ENCODE peak calls at places on chromosomes 2 and 18, in nine cellular contexts. E is type B pancreatic cell, N is colonic mucosa, R is GM13976, X is left ventricle myocardium inferior, C is fibroblast of the aortic adventitia, P is dorsolateral prefrontal cortex, W is heart right ventricle, H is lung. F is an unnamed sample.

GRCh38 chr18:60984496-60984895 is 348.7 kb upstream of the CDH20 start:
- DNase-seq in H (no peak), R (no peak), X (no peak), C (peak), P (no peak), W (no peak), E (no peak), N (no peak), F (no peak)

GRCh38 chr2:160411167-160411566 is 82.4 kb downstream of the RBMS1 start:
- DNase-seq in N (no peak), W (no peak), X (no peak), R (no peak), H (no peak), P (no peak), E (no peak), C (peak), F (peak)

GRCh38 chr2:96895709-96896651 is 26.1 kb upstream of the SEMA4C start:
- DNase-seq in P (no peak), W (no peak), R (no peak), N (peak), X (no peak), H (no peak), E (no peak), C (no peak), F (no peak)

GRCh38 chr2:218406949-218407703 is 7.5 kb downstream of the CTDSP1 start:
- DNase-seq in N (peak), H (peak), R (no peak), P (peak), C (peak), X (peak), E (no peak), W (peak), F (peak)

GRCh38 chr18:22465859-22466602 is 48.3 kb upstream of the CTAGE1 start:
- DNase-seq in X (peak), W (no peak), E (no peak), P (no peak), R (no peak), C (peak), N (no peak), H (peak), F (peak)

GRCh38 chr2:18603867-18604572 is 14.7 kb upstream of the NT5C1B start:
- DNase-seq in X (no peak), E (no peak), N (no peak), C (peak), R (no peak), H (no peak), P (no peak), W (no peak), F (no peak)

GRCh38 chr2:60796573-60797509 is 40.8 kb downstream of the PAPOLG start:
- DNase-seq in C (no peak), H (no peak), N (no peak), W (no peak), P (no peak), R (no peak), E (no peak), X (no peak), F (no peak)

GRCh38 chr2:224284134-224284946 is 117.6 kb downstream of the FAM124B start:
- DNase-seq in R (peak), W (no peak), X (no peak), C (peak), P (no peak), H (no peak), E (no peak), N (peak), F (peak)

GRCh38 chr18:49849331-49850217 is 36.2 kb upstream of the ACAA2 start:
- DNase-seq in R (no peak), P (no peak), E (no peak), X (peak), N (peak), C (peak), H (peak), W (no peak), F (peak)

GRCh38 chr2:217636578-217637267 is 366.1 kb downstream of the TNS1 start:
- DNase-seq in W (no peak), X (no peak), C (no peak), E (no peak), N (no peak), H (no peak), R (no peak), P (no peak), F (no peak)

GRCh38 chr2:215796160-215796559 is 217.2 kb downstream of the MREG start:
- DNase-seq in C (peak), N (peak), E (no peak), X (no peak), P (no peak), H (no peak), R (no peak), W (no peak), F (peak)
- TF ChIP-seq CTCF in C (no peak), N (no peak), E (no peak), X (no peak), P (no peak), H (no peak), R (no peak), W (no peak), F (no peak)

GRCh38 chr2:98649135-98649991 is 41.0 kb downstream of the UNC50 start:
- DNase-seq in P (peak), R (peak), H (peak), C (peak), X (peak), W (peak), N (peak), E (peak), F (peak)
- TF ChIP-seq CTCF in P (peak), R (peak), H (peak), C (peak), X (peak), W (peak), N (peak), E (peak), F (peak)

GRCh38 chr2:156334496-156335478 is 2.3 kb upstream of the NR4A2 start:
- DNase-seq in E (no peak), P (peak), N (peak), X (peak), W (peak), R (peak), C (peak), H (peak), F (peak)
- TF ChIP-seq CTCF in E (no peak), P (peak), N (no peak), X (peak), W (peak), R (no peak), C (peak), H (no peak), F (peak)

DNA sequence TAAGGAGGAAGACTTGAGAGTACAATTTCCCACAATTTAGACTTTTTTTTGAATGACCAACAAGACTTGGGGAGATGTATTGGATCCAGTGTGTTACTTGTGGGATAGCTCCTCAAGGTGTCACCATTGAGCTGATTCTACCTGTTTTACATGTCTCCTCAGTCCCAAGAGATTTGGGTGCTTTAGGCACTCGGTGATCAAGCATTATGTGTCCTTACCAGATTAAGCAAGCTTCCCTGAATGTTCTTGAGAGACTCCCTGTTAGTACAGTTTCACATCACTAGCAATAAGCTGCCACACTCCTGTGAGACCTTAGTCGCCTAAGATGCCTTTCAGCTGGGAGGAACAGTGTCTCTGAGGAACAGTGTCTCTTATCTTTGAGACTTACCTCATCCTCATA is 384.3 kb upstream of the SYT4 start:
- DNase-seq in N (no peak), P (no peak), W (no peak), X (no peak), R (no peak), C (peak), H (no peak), E (no peak), F (peak)
- TF ChIP-seq CTCF in N (peak), P (no peak), W (peak), X (peak), R (peak), C (peak), H (no peak), E (peak), F (peak)

GRCh38 chr2:40556739-40557138 is 104.8 kb upstream of the SLC8A1 start:
- DNase-seq in N (no peak), H (no peak), C (no peak), X (no peak), W (no peak), E (no peak), P (no peak), R (no peak), F (no peak)
- TF ChIP-seq CTCF in N (no peak), H (no peak), C (no peak), X (no peak), W (no peak), E (no peak), P (no peak), R (no peak), F (no peak)

GRCh38 chr2:235286624-235287368 is 207.0 kb upstream of the AGAP1 start:
- DNase-seq in N (no peak), X (no peak), W (no peak), H (no peak), P (no peak), R (no peak), C (peak), E (no peak), F (no peak)
- TF ChIP-seq CTCF in N (no peak), X (no peak), W (no peak), H (no peak), P (no peak), R (no peak), C (no peak), E (no peak), F (no peak)

F was measured in HFFc6.